ENCODE peak calls at places on chromosomes 13 and 19, in six cellular contexts. R is CD8-positive, alpha-beta T cell; H is tibial artery; G is psoas muscle; P is breast epithelium; A is pancreas. I is an unnamed sample.

GRCh38 chr13:76882431-76882830 is 3.8 kb downstream of the KCTD12 start:
- DNase-seq in G (no peak), P (no peak), A (no peak), R (no peak), H (peak; percentile 68), I (no peak)

GRCh38 chr19:49338023-49338677 is 2.9 kb downstream of the CD37 start:
- DNase-seq in P (peak; percentile 17), A (peak; percentile 61), R (no peak), G (no peak), H (peak; percentile 67), I (no peak)

GRCh38 chr19:31269425-31270127 is 79.7 kb downstream of the TSHZ3 start:
- DNase-seq in P (no peak), G (no peak), R (no peak), H (peak; percentile 20), A (no peak), I (no peak)

GRCh38 chr19:51164215-51164614 is 22.1 kb downstream of the SIGLEC7 start:
- DNase-seq in G (no peak), A (no peak), H (no peak), P (no peak), R (no peak), I (no peak)

GRCh38 chr13:100674363-100674847 is at the start of gene TMTC4:
- DNase-seq in A (no peak), P (no peak), G (no peak), H (no peak), R (no peak), I (no peak)

GRCh38 chr19:33377586-33378475 is 4.3 kb downstream of the CEBPG start:
- DNase-seq in R (no peak), G (no peak), A (no peak), P (no peak), H (no peak), I (no peak)

GRCh38 chr13:59435024-59435423 is 728.7 kb downstream of the DIAPH3 start:
- DNase-seq in H (no peak), A (no peak), G (no peak), P (no peak), R (no peak), I (no peak)

GRCh38 chr19:49761625-49762311 is 1.3 kb downstream of the TSKS start:
- DNase-seq in P (no peak), R (no peak), A (no peak), H (no peak), G (no peak), I (peak; percentile 22)

GRCh38 chr13:63288576-63288975 is 1872.9 kb upstream of the PCDH20 start:
- DNase-seq in G (no peak), H (no peak), A (no peak), R (no peak), P (no peak), I (no peak)

GRCh38 chr13:85347251-85347650 is 452.0 kb downstream of the SLITRK6 start:
- DNase-seq in A (no peak), R (no peak), P (no peak), G (no peak), H (no peak), I (no peak)

GRCh38 chr19:41755328-41755913 is at the start of gene CEACAM6:
- DNase-seq in R (no peak), A (no peak), P (no peak), G (no peak), H (no peak), I (no peak)

GRCh38 chr13:49627831-49628652 is at the start of gene ARL11:
- DNase-seq in A (no peak), G (peak; percentile 75), H (peak; percentile 76), R (peak; percentile 33), P (peak; percentile 33), I (no peak)

GRCh38 chr13:42859760-42860159 is 78.4 kb downstream of the FAM216B start:
- DNase-seq in A (no peak), H (no peak), R (no peak), P (no peak), G (no peak), I (no peak)

GRCh38 chr19:50522881-50523280 is 9.2 kb upstream of the ASPDH start:
- DNase-seq in A (no peak), R (no peak), G (no peak), H (no peak), P (no peak), I (no peak)

GRCh38 chr13:77016241-77016812 is 10.6 kb downstream of the FBXL3 start:
- DNase-seq in H (no peak), G (no peak), P (no peak), A (no peak), R (no peak), I (no peak)

GRCh38 chr19:32866061-32866460 is 3.5 kb downstream of the SLC7A9 start:
- DNase-seq in P (no peak), H (peak; percentile 32), G (no peak), R (no peak), A (no peak), I (no peak)

GRCh38 chr13:76703621-76704020 is 182.6 kb downstream of the KCTD12 start:
- DNase-seq in G (no peak), P (no peak), A (no peak), R (no peak), H (no peak), I (no peak)

GRCh38 chr19:35060160-35060855 is 18.8 kb downstream of the HPN start:
- DNase-seq in A (no peak), H (no peak), G (no peak), P (no peak), R (no peak), I (no peak)

GRCh38 chr19:35059006-35059798 is 17.7 kb downstream of the HPN start:
- DNase-seq in R (no peak), P (no peak), G (no peak), H (no peak), A (no peak), I (no peak)

GRCh38 chr19:35056513-35057063 is 15.1 kb downstream of the HPN start:
- DNase-seq in R (no peak), G (no peak), P (no peak), H (no peak), A (no peak), I (peak; percentile 66)

GRCh38 chr19:35059799-35060091 is 18.2 kb downstream of the HPN start:
- DNase-seq in P (no peak), R (no peak), G (no peak), H (no peak), A (no peak), I (no peak)

DNA sequence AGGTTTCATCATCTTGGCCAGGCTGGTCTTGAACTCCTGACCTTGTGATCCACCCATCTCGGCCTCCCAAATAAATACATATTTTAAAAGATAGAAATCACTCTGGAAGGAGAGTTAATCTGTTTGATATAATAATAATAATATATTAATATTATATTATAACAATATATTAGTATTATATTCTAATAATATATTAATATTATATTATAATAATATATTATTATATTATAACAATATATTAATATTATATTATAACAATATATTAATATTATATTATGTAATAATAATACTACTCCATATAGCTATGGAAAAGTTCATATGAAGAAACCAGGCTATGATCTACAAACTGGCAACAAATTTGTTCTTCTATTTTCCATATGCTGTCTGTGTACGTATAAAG is 16.8 kb downstream of the HPN start:
- DNase-seq in P (no peak), G (no peak), R (no peak), H (no peak), A (no peak), I (no peak)
- H3K27me3 ChIP-seq in P (no peaks in the 10 kb centered on the region), G (no peaks in the 10 kb centered on the region), R (no peaks in the 10 kb centered on the region), H (peaks cover 36% of the 10 kb centered on the region), A (no peaks in the 10 kb centered on the region), I (no peaks in the 10 kb centered on the region)

GRCh38 chr19:45079063-45079910 is at the start of gene GEMIN7:
- DNase-seq in H (peak; percentile 76), R (peak; percentile 75), G (peak; percentile 89), A (peak; percentile 91), P (peak; percentile 55), I (peak; percentile 82)
- TF ChIP-seq CTCF in H (no peak), R (no peak), G (no peak), A (no peak), P (no peak), I (no peak)

GRCh38 chr19:29285187-29285687 is 72.3 kb upstream of the UQCRFS1 start:
- DNase-seq in P (no peak), H (no peak), G (no peak), A (no peak), R (no peak), I (no peak)
- H3K27me3 ChIP-seq in P (no peaks in the 10 kb centered on the region), H (peaks cover 15% of the 10 kb centered on the region), G (no peaks in the 10 kb centered on the region), A (no peaks in the 10 kb centered on the region), R (peaks cover 3% of the 10 kb centered on the region), I (peaks cover 92% of the 10 kb centered on the region)

DNA sequence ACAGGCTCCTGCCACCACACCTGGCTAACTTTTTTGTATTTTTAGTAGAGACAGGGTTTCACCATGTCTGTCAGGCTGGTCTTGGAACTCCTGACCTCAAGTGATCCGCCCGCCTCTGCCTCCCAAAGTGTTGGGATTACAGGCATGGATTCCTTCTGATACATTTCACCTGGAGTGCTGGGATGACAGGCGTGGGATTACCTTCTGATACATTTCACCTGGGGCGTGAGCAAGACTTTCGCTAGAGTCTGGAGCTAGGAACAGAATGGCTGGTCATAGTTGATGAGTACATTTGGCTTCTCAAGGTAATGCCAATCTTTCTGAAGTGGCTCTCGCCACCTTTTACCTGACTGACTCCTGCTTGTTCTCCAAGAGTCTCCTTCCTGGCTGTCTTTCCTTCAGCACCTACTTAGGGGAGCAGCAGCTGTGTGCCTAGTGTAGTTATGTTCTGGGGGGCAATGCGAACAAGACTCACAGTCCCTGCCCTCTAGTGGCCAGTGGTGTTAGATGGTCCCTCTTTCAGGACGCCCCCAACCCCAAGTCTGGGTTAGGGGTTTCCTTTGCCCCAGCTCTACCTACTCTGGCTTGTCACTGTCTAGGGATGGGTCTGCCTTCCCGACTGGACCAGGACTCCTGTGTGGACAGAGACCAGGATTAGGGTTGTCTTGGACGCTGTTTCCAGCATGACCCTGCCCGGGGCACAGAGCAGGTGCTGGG is 19.3 kb downstream of the PPP1R37 start:
- DNase-seq in H (no peak), A (no peak), G (no peak), R (no peak), P (no peak), I (no peak)
- TF ChIP-seq CTCF in H (no peak), A (no peak), G (no peak), R (no peak), P (no peak), I (no peak)

GRCh38 chr13:27985600-27985999 is 2.9 kb downstream of the URAD start:
- DNase-seq in P (no peak), H (no peak), R (no peak), G (no peak), A (no peak), I (no peak)
- H3K27me3 ChIP-seq in P (no peaks in the 10 kb centered on the region), H (peaks cover 75% of the 10 kb centered on the region), R (peaks cover 9% of the 10 kb centered on the region), G (peaks cover 26% of the 10 kb centered on the region), A (peaks cover 4% of the 10 kb centered on the region), I (peaks cover 97% of the 10 kb centered on the region)

DNA sequence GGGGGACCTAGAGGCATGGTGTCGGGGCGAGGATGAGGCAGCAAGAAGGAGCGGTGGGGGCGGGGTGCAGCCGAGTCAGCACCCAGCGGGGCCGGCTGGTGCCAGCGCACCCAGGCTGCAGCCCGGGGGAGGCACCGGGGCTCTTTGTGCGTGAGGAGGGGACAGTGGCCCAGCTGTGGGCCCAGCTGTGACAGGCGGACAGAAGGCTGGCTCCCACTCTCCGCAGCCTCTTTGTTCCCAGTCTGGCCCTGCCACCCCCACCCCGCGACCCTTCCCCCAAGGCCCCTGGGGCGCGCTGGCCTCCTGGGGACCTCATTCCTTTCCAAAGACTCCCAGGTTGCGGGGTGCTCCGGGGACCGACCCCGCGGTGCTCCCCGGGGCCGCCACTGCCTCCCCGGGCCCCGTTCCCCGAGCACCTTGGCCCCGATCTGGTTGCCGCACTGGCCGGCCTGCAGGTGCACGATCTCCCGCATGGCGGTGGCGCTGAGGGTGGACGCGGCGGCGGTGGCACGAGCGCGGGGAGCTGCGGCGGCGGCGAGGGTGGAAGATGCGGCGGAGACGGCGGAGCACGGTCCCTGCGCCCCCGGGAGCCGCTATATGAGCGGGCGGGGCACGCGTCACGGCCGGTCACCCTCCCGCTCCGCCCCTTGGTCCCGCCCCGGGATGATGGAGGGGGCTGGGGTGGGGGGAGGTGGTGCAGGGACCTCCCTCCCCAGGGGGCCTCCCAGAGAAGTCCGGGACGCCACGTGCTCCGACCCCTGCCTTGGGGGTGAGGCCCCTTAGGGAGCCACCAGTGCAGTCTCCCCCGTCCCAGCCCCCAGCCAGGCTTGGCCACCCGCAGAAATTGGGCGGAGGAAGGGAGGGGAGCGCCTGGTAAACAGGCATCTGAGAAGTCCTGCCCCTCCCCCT is at the start of gene TUBB4A:
- DNase-seq in A (peak; percentile 66), P (no peak), R (peak; percentile 43), G (peak; percentile 63), H (no peak), I (peak; percentile 56)
- TF ChIP-seq CTCF in A (no peak), P (no peak), R (no peak), G (no peak), H (no peak), I (no peak)